ENCODE peak calls at places on chromosomes 7 and 10, in six cellular contexts. Z, A, F, H, V and S are unnamed samples.

GRCh38 chr10:11874568-11875182 is 51.5 kb downstream of the PROSER2 start:
- DNase-seq in Z (peak), A (peak), F (peak), H (peak), V (peak), S (no peak)

GRCh38 chr7:28041508-28042314 is 138.9 kb downstream of the JAZF1 start:
- DNase-seq in Z (peak), A (no peak), F (no peak), H (no peak), V (no peak), S (no peak)

GRCh38 chr7:4631664-4632171 is 50.4 kb upstream of the FOXK1 start:
- DNase-seq in Z (peak), A (no peak), F (peak), H (peak), V (peak), S (peak)

GRCh38 chr10:74113546-74113945 is 37.1 kb downstream of the AP3M1 start:
- DNase-seq in Z (no peak), A (no peak), F (no peak), H (no peak), V (no peak), S (no peak)

GRCh38 chr10:99767901-99768300 is 14.5 kb upstream of the ABCC2 start:
- DNase-seq in Z (no peak), A (no peak), F (no peak), H (no peak), V (no peak), S (no peak)

GRCh38 chr7:121519548-121520521 is 123.7 kb upstream of the FAM3C start:
- DNase-seq in Z (no peak), A (no peak), F (no peak), H (no peak), V (no peak), S (no peak)

GRCh38 chr7:56099653-56100052 is 6.6 kb downstream of the CHCHD2 start:
- DNase-seq in Z (no peak), A (no peak), F (no peak), H (no peak), V (no peak), S (no peak)

GRCh38 chr10:46547331-46547880 is 9.1 kb downstream of the GPRIN2 start:
- DNase-seq in Z (no peak), A (no peak), F (no peak), H (no peak), V (no peak), S (no peak)

GRCh38 chr10:132587175-132587574 is 49.6 kb downstream of the INPP5A start:
- DNase-seq in Z (no peak), A (no peak), F (no peak), H (no peak), V (no peak), S (peak)

GRCh38 chr7:117472335-117472734 is 7.5 kb upstream of the CFTR start:
- DNase-seq in Z (no peak), A (no peak), F (no peak), H (no peak), V (no peak), S (no peak)

GRCh38 chr7:44978511-44979366 is at the start of gene MYO1G:
- DNase-seq in Z (no peak), A (peak), F (no peak), H (no peak), V (no peak), S (peak)

GRCh38 chr10:28909875-28910274 is 232.6 kb downstream of the BAMBI start:
- DNase-seq in Z (no peak), A (no peak), F (no peak), H (no peak), V (no peak), S (no peak)

GRCh38 chr7:108114117-108114841 is 15.9 kb downstream of the LAMB4 start:
- DNase-seq in Z (peak), A (no peak), F (peak), H (no peak), V (peak), S (peak)

GRCh38 chr7:38463277-38464224 is 167.6 kb downstream of the AMPH start:
- DNase-seq in Z (peak), A (peak), F (no peak), H (no peak), V (no peak), S (peak)

GRCh38 chr7:27898735-27899134 is 158.8 kb downstream of the TAX1BP1 start:
- DNase-seq in Z (no peak), A (no peak), F (no peak), H (no peak), V (no peak), S (no peak)

GRCh38 chr10:132955479-132955878 is 13.1 kb upstream of the CFAP46 start:
- DNase-seq in Z (no peak), A (no peak), F (no peak), H (no peak), V (no peak), S (no peak)

GRCh38 chr10:99777918-99778716 is 4.3 kb upstream of the ABCC2 start:
- DNase-seq in Z (peak), A (no peak), F (peak), H (no peak), V (peak), S (peak)

GRCh38 chr10:92894081-92894480 is 45.8 kb downstream of the EXOC6 start:
- DNase-seq in Z (no peak), A (no peak), F (no peak), H (no peak), V (no peak), S (no peak)

GRCh38 chr10:44016589-44017482 is 368.1 kb downstream of the CXCL12 start:
- DNase-seq in Z (no peak), A (no peak), F (no peak), H (no peak), V (no peak), S (no peak)

GRCh38 chr7:133650487-133651292 is 397.8 kb downstream of the EXOC4 start:
- DNase-seq in Z (no peak), A (no peak), F (no peak), H (no peak), V (peak), S (peak)

GRCh38 chr7:74657692-74658170 is at the start of gene GTF2I:
- DNase-seq in Z (no peak), A (no peak), F (no peak), H (peak), V (no peak), S (no peak)

GRCh38 chr10:21265622-21266021 is 259.9 kb downstream of the SKIDA1 start:
- DNase-seq in Z (peak), A (no peak), F (peak), H (no peak), V (no peak), S (no peak)

GRCh38 chr7:25326466-25327156 is 98.3 kb upstream of the NPVF start:
- DNase-seq in Z (no peak), A (no peak), F (no peak), H (no peak), V (no peak), S (no peak)

GRCh38 chr10:101061814-101062230 is at the start of gene KAZALD1:
- DNase-seq in Z (no peak), A (no peak), F (no peak), H (no peak), V (no peak), S (no peak)
- H3K4me3 ChIP-seq in Z (peak), A (peak), F (peak), H (peak), V (peak), S (peak)

GRCh38 chr10:35640474-35640873 is 1.6 kb downstream of the FZD8 start:
- DNase-seq in Z (peak), A (no peak), F (peak), H (peak), V (peak), S (no peak)

GRCh38 chr10:35638116-35638515 is 4.0 kb downstream of the FZD8 start:
- DNase-seq in Z (no peak), A (no peak), F (no peak), H (no peak), V (no peak), S (no peak)

GRCh38 chr10:35637456-35637855 is 4.6 kb downstream of the FZD8 start:
- DNase-seq in Z (no peak), A (no peak), F (no peak), H (no peak), V (peak), S (no peak)

GRCh38 chr10:35639651-35640311 is 2.3 kb downstream of the FZD8 start:
- DNase-seq in Z (peak), A (no peak), F (no peak), H (no peak), V (peak), S (no peak)

DNA sequence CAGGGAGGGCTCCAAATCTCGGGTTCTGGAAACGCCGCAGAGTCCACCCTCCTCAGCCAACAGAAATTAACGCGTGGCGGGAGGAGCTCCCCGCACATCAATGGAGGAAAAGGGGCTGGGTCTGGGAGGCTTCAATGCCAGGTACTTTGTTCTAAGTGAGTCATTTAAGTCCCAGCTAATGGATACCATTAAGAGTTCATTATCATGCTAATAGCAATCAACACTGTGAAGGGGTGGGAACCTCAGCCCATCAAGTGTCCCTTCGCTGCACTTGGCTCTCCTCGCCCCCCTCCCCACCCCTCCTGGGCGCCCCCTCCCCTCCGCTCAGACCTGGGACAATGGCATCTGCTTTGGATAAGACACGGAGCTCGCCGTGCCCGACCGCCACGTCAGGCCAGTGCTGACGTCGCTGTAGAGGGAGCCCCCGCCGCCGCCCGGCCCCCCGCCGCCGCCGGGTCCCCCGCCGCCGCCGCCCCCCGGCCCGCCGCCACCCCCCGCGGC is 3.0 kb downstream of the FZD8 start:
- DNase-seq in Z (no peak), A (no peak), F (no peak), H (no peak), V (no peak), S (no peak)
- TF ChIP-seq MYC in Z (no peak), A (no peak), F (no peak), H (no peak), V (no peak), S (no peak)

GRCh38 chr10:15462253-15462885 is 91.3 kb upstream of the FAM171A1 start:
- DNase-seq in Z (no peak), A (no peak), F (no peak), H (no peak), V (no peak), S (no peak)
- H3K4me3 ChIP-seq in Z (no peak), A (no peak), F (no peak), H (no peak), V (no peak), S (no peak)

DNA sequence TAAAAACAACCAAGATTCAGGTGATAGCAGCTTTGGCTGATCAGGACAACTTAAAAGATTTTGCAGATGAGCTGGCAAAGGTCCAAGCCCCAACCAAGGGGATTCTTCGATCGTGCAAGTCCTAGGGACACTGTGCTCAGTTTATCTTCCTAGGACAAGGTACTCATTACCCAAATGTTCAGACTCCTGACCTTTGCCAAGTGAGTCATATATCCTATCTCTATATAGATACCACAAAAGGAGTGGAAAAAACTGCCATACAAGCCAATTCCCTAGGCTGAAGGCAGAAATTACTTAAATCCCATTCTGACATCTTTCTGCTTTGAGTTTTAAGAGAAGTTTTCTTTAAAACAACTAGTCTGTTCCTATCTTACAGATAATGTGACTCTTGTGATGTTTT is 142.5 kb upstream of the ASAH2 start:
- DNase-seq in Z (peak), A (no peak), F (peak), H (no peak), V (peak), S (no peak)
- TF ChIP-seq MYC in Z (no peak), A (no peak), F (no peak), H (no peak), V (no peak), S (no peak)

GRCh38 chr7:71723859-71724258 is 591.9 kb downstream of the GALNT17 start:
- DNase-seq in Z (no peak), A (no peak), F (no peak), H (no peak), V (no peak), S (no peak)
- H3K4me3 ChIP-seq in Z (no peak), A (no peak), F (no peak), H (no peak), V (no peak), S (no peak)

GRCh38 chr7:96328016-96328415 is 6.1 kb upstream of the SLC25A13 start:
- DNase-seq in Z (no peak), A (no peak), F (no peak), H (no peak), V (peak), S (no peak)
- TF ChIP-seq MYC in Z (no peak), A (no peak), F (no peak), H (no peak), V (no peak), S (no peak)

GRCh38 chr7:114916261-114916892 is 5.5 kb upstream of the MDFIC start:
- DNase-seq in Z (no peak), A (peak), F (no peak), H (no peak), V (no peak), S (no peak)
- H3K4me3 ChIP-seq in Z (no peak), A (peak), F (no peak), H (no peak), V (no peak), S (no peak)

GRCh38 chr10:79053481-79054202 is 15.1 kb upstream of the ZMIZ1 start:
- DNase-seq in Z (no peak), A (no peak), F (no peak), H (no peak), V (no peak), S (no peak)
- TF ChIP-seq MYC in Z (no peak), A (no peak), F (no peak), H (no peak), V (no peak), S (no peak)